ENCODE peak calls at places on chromosomes 4 and X, in nine cellular contexts. One of them, this sample, is unnamed.

GRCh38 chr4:117893207-117893606 is 141.1 kb upstream of the NDST3 start:
- DNase-seq in GM23248: no peak
- DNase-seq in mesothelial cell of epicardium: no peak
- DNase-seq in fibroblast of mammary gland: no peak
- DNase-seq in KBM-7: no peak
- DNase-seq in adipocyte: no peak
- DNase-seq in sciatic nerve: no peak
- DNase-seq in activated CD4-positive, alpha-beta memory T cell treated with anti-CD3 and anti-CD28 coated beads, Interleukin-2, amount 10 ng/mL, durations not matched to agents 7 days and 5 days: no peak
- DNase-seq in stimulated activated CD4-positive, alpha-beta T cell treated with anti-CD3 and anti-CD28 coated beads, Interleukin-2, amount 100 ng/mL, for 24 hours: no peak
- DNase-seq in this sample: no peak

GRCh38 chr4:10123227-10124101 is 6.9 kb upstream of the WDR1 start:
- DNase-seq in GM23248: no peak
- DNase-seq in mesothelial cell of epicardium: no peak
- DNase-seq in fibroblast of mammary gland: peak
- DNase-seq in KBM-7: peak
- DNase-seq in adipocyte: peak
- DNase-seq in sciatic nerve: no peak
- DNase-seq in activated CD4-positive, alpha-beta memory T cell treated with anti-CD3 and anti-CD28 coated beads, Interleukin-2, amount 10 ng/mL, durations not matched to agents 7 days and 5 days: no peak
- DNase-seq in stimulated activated CD4-positive, alpha-beta T cell treated with anti-CD3 and anti-CD28 coated beads, Interleukin-2, amount 100 ng/mL, for 24 hours: no peak
- DNase-seq in this sample: no peak

GRCh38 chrX:368811-369562 is 17.7 kb downstream of the PPP2R3B start:
- DNase-seq in GM23248: peak
- DNase-seq in mesothelial cell of epicardium: no peak
- DNase-seq in fibroblast of mammary gland: peak
- DNase-seq in KBM-7: no peak
- DNase-seq in adipocyte: peak
- DNase-seq in sciatic nerve: no peak
- DNase-seq in activated CD4-positive, alpha-beta memory T cell treated with anti-CD3 and anti-CD28 coated beads, Interleukin-2, amount 10 ng/mL, durations not matched to agents 7 days and 5 days: no peak
- DNase-seq in stimulated activated CD4-positive, alpha-beta T cell treated with anti-CD3 and anti-CD28 coated beads, Interleukin-2, amount 100 ng/mL, for 24 hours: no peak
- DNase-seq in this sample: no peak

GRCh38 chrX:74178536-74178935 is 125.4 kb upstream of the ZCCHC13 start:
- DNase-seq in GM23248: no peak
- DNase-seq in mesothelial cell of epicardium: no peak
- DNase-seq in fibroblast of mammary gland: no peak
- DNase-seq in KBM-7: no peak
- DNase-seq in adipocyte: no peak
- DNase-seq in sciatic nerve: no peak
- DNase-seq in activated CD4-positive, alpha-beta memory T cell treated with anti-CD3 and anti-CD28 coated beads, Interleukin-2, amount 10 ng/mL, durations not matched to agents 7 days and 5 days: no peak
- DNase-seq in stimulated activated CD4-positive, alpha-beta T cell treated with anti-CD3 and anti-CD28 coated beads, Interleukin-2, amount 100 ng/mL, for 24 hours: no peak
- DNase-seq in this sample: no peak

GRCh38 chr4:1023895-1024740 is 12.7 kb downstream of the FGFRL1 start:
- DNase-seq in GM23248: no peak
- DNase-seq in mesothelial cell of epicardium: no peak
- DNase-seq in fibroblast of mammary gland: no peak
- DNase-seq in KBM-7: no peak
- DNase-seq in adipocyte: no peak
- DNase-seq in sciatic nerve: no peak
- DNase-seq in activated CD4-positive, alpha-beta memory T cell treated with anti-CD3 and anti-CD28 coated beads, Interleukin-2, amount 10 ng/mL, durations not matched to agents 7 days and 5 days: no peak
- DNase-seq in stimulated activated CD4-positive, alpha-beta T cell treated with anti-CD3 and anti-CD28 coated beads, Interleukin-2, amount 100 ng/mL, for 24 hours: no peak
- DNase-seq in this sample: no peak

GRCh38 chrX:150464001-150464400 is 100.9 kb downstream of the MAMLD1 start:
- DNase-seq in GM23248: no peak
- DNase-seq in mesothelial cell of epicardium: no peak
- DNase-seq in fibroblast of mammary gland: no peak
- DNase-seq in KBM-7: no peak
- DNase-seq in adipocyte: no peak
- DNase-seq in sciatic nerve: no peak
- DNase-seq in activated CD4-positive, alpha-beta memory T cell treated with anti-CD3 and anti-CD28 coated beads, Interleukin-2, amount 10 ng/mL, durations not matched to agents 7 days and 5 days: no peak
- DNase-seq in stimulated activated CD4-positive, alpha-beta T cell treated with anti-CD3 and anti-CD28 coated beads, Interleukin-2, amount 100 ng/mL, for 24 hours: no peak
- DNase-seq in this sample: no peak

GRCh38 chr4:575281-576141 is 584 bp downstream of the TMEM271 start:
- DNase-seq in GM23248: peak
- DNase-seq in mesothelial cell of epicardium: peak
- DNase-seq in fibroblast of mammary gland: peak
- DNase-seq in KBM-7: peak
- DNase-seq in adipocyte: peak
- DNase-seq in sciatic nerve: no peak
- DNase-seq in activated CD4-positive, alpha-beta memory T cell treated with anti-CD3 and anti-CD28 coated beads, Interleukin-2, amount 10 ng/mL, durations not matched to agents 7 days and 5 days: no peak
- DNase-seq in stimulated activated CD4-positive, alpha-beta T cell treated with anti-CD3 and anti-CD28 coated beads, Interleukin-2, amount 100 ng/mL, for 24 hours: no peak
- DNase-seq in this sample: no peak

GRCh38 chrX:137749282-137749681 is 183.4 kb downstream of the ZIC3 start:
- DNase-seq in GM23248: no peak
- DNase-seq in mesothelial cell of epicardium: no peak
- DNase-seq in fibroblast of mammary gland: no peak
- DNase-seq in KBM-7: peak
- DNase-seq in adipocyte: no peak
- DNase-seq in sciatic nerve: no peak
- DNase-seq in activated CD4-positive, alpha-beta memory T cell treated with anti-CD3 and anti-CD28 coated beads, Interleukin-2, amount 10 ng/mL, durations not matched to agents 7 days and 5 days: no peak
- DNase-seq in stimulated activated CD4-positive, alpha-beta T cell treated with anti-CD3 and anti-CD28 coated beads, Interleukin-2, amount 100 ng/mL, for 24 hours: no peak
- DNase-seq in this sample: no peak

GRCh38 chr4:108080752-108081151 is 88.0 kb downstream of the LEF1 start:
- DNase-seq in GM23248: no peak
- DNase-seq in mesothelial cell of epicardium: no peak
- DNase-seq in fibroblast of mammary gland: no peak
- DNase-seq in KBM-7: no peak
- DNase-seq in adipocyte: no peak
- DNase-seq in sciatic nerve: no peak
- DNase-seq in activated CD4-positive, alpha-beta memory T cell treated with anti-CD3 and anti-CD28 coated beads, Interleukin-2, amount 10 ng/mL, durations not matched to agents 7 days and 5 days: peak
- DNase-seq in stimulated activated CD4-positive, alpha-beta T cell treated with anti-CD3 and anti-CD28 coated beads, Interleukin-2, amount 100 ng/mL, for 24 hours: peak
- DNase-seq in this sample: no peak

GRCh38 chr4:76990288-76991080 is 40.9 kb downstream of the SEPTIN11 start:
- DNase-seq in GM23248: peak
- DNase-seq in mesothelial cell of epicardium: no peak
- DNase-seq in fibroblast of mammary gland: peak
- DNase-seq in KBM-7: no peak
- DNase-seq in adipocyte: peak
- DNase-seq in sciatic nerve: no peak
- DNase-seq in activated CD4-positive, alpha-beta memory T cell treated with anti-CD3 and anti-CD28 coated beads, Interleukin-2, amount 10 ng/mL, durations not matched to agents 7 days and 5 days: no peak
- DNase-seq in stimulated activated CD4-positive, alpha-beta T cell treated with anti-CD3 and anti-CD28 coated beads, Interleukin-2, amount 100 ng/mL, for 24 hours: no peak
- DNase-seq in this sample: no peak

GRCh38 chr4:69591374-69591773 is 48.1 kb downstream of the UGT2A2 start:
- DNase-seq in GM23248: no peak
- DNase-seq in mesothelial cell of epicardium: no peak
- DNase-seq in fibroblast of mammary gland: no peak
- DNase-seq in KBM-7: no peak
- DNase-seq in adipocyte: no peak
- DNase-seq in sciatic nerve: no peak
- DNase-seq in activated CD4-positive, alpha-beta memory T cell treated with anti-CD3 and anti-CD28 coated beads, Interleukin-2, amount 10 ng/mL, durations not matched to agents 7 days and 5 days: no peak
- DNase-seq in stimulated activated CD4-positive, alpha-beta T cell treated with anti-CD3 and anti-CD28 coated beads, Interleukin-2, amount 100 ng/mL, for 24 hours: no peak
- DNase-seq in this sample: no peak

GRCh38 chrX:36583674-36584073 is 424.5 kb upstream of the FAM47C start:
- DNase-seq in GM23248: no peak
- DNase-seq in mesothelial cell of epicardium: no peak
- DNase-seq in fibroblast of mammary gland: no peak
- DNase-seq in KBM-7: no peak
- DNase-seq in adipocyte: no peak
- DNase-seq in sciatic nerve: no peak
- DNase-seq in activated CD4-positive, alpha-beta memory T cell treated with anti-CD3 and anti-CD28 coated beads, Interleukin-2, amount 10 ng/mL, durations not matched to agents 7 days and 5 days: no peak
- DNase-seq in stimulated activated CD4-positive, alpha-beta T cell treated with anti-CD3 and anti-CD28 coated beads, Interleukin-2, amount 100 ng/mL, for 24 hours: no peak
- DNase-seq in this sample: no peak

GRCh38 chr4:120963449-120963848 is 40.9 kb upstream of the PRDM5 start:
- DNase-seq in GM23248: no peak
- DNase-seq in mesothelial cell of epicardium: no peak
- DNase-seq in fibroblast of mammary gland: no peak
- DNase-seq in KBM-7: no peak
- DNase-seq in adipocyte: peak
- DNase-seq in sciatic nerve: no peak
- DNase-seq in activated CD4-positive, alpha-beta memory T cell treated with anti-CD3 and anti-CD28 coated beads, Interleukin-2, amount 10 ng/mL, durations not matched to agents 7 days and 5 days: no peak
- DNase-seq in stimulated activated CD4-positive, alpha-beta T cell treated with anti-CD3 and anti-CD28 coated beads, Interleukin-2, amount 100 ng/mL, for 24 hours: no peak
- DNase-seq in this sample: no peak

GRCh38 chrX:2610246-2611170 is 80.6 kb upstream of the CD99 start:
- DNase-seq in GM23248: peak
- DNase-seq in mesothelial cell of epicardium: no peak
- DNase-seq in fibroblast of mammary gland: no peak
- DNase-seq in KBM-7: peak
- DNase-seq in adipocyte: peak
- DNase-seq in sciatic nerve: no peak
- DNase-seq in activated CD4-positive, alpha-beta memory T cell treated with anti-CD3 and anti-CD28 coated beads, Interleukin-2, amount 10 ng/mL, durations not matched to agents 7 days and 5 days: no peak
- DNase-seq in stimulated activated CD4-positive, alpha-beta T cell treated with anti-CD3 and anti-CD28 coated beads, Interleukin-2, amount 100 ng/mL, for 24 hours: no peak
- DNase-seq in this sample: no peak

GRCh38 chr4:36392049-36392448 is 110.6 kb downstream of the DTHD1 start:
- DNase-seq in GM23248: no peak
- DNase-seq in mesothelial cell of epicardium: no peak
- DNase-seq in fibroblast of mammary gland: peak
- DNase-seq in KBM-7: no peak
- DNase-seq in adipocyte: no peak
- DNase-seq in sciatic nerve: no peak
- DNase-seq in activated CD4-positive, alpha-beta memory T cell treated with anti-CD3 and anti-CD28 coated beads, Interleukin-2, amount 10 ng/mL, durations not matched to agents 7 days and 5 days: no peak
- DNase-seq in stimulated activated CD4-positive, alpha-beta T cell treated with anti-CD3 and anti-CD28 coated beads, Interleukin-2, amount 100 ng/mL, for 24 hours: no peak
- DNase-seq in this sample: no peak

GRCh38 chr4:176360446-176360845 is 40.7 kb downstream of the SPCS3 start:
- DNase-seq in GM23248: peak
- DNase-seq in mesothelial cell of epicardium: no peak
- DNase-seq in fibroblast of mammary gland: peak
- DNase-seq in KBM-7: no peak
- DNase-seq in adipocyte: peak
- DNase-seq in sciatic nerve: no peak
- DNase-seq in activated CD4-positive, alpha-beta memory T cell treated with anti-CD3 and anti-CD28 coated beads, Interleukin-2, amount 10 ng/mL, durations not matched to agents 7 days and 5 days: no peak
- DNase-seq in stimulated activated CD4-positive, alpha-beta T cell treated with anti-CD3 and anti-CD28 coated beads, Interleukin-2, amount 100 ng/mL, for 24 hours: no peak
- DNase-seq in this sample: no peak

GRCh38 chrX:17164936-17165335 is 210.1 kb upstream of the NHS start:
- DNase-seq in GM23248: no peak
- DNase-seq in mesothelial cell of epicardium: no peak
- DNase-seq in fibroblast of mammary gland: peak
- DNase-seq in KBM-7: no peak
- DNase-seq in adipocyte: no peak
- DNase-seq in sciatic nerve: no peak
- DNase-seq in activated CD4-positive, alpha-beta memory T cell treated with anti-CD3 and anti-CD28 coated beads, Interleukin-2, amount 10 ng/mL, durations not matched to agents 7 days and 5 days: no peak
- DNase-seq in stimulated activated CD4-positive, alpha-beta T cell treated with anti-CD3 and anti-CD28 coated beads, Interleukin-2, amount 100 ng/mL, for 24 hours: no peak
- DNase-seq in this sample: no peak

GRCh38 chr4:19038231-19038630 is 1016.7 kb upstream of the LCORL start:
- DNase-seq in GM23248: no peak
- DNase-seq in mesothelial cell of epicardium: no peak
- DNase-seq in fibroblast of mammary gland: no peak
- DNase-seq in KBM-7: no peak
- DNase-seq in adipocyte: no peak
- DNase-seq in sciatic nerve: no peak
- DNase-seq in activated CD4-positive, alpha-beta memory T cell treated with anti-CD3 and anti-CD28 coated beads, Interleukin-2, amount 10 ng/mL, durations not matched to agents 7 days and 5 days: no peak
- DNase-seq in stimulated activated CD4-positive, alpha-beta T cell treated with anti-CD3 and anti-CD28 coated beads, Interleukin-2, amount 100 ng/mL, for 24 hours: no peak
- DNase-seq in this sample: no peak

GRCh38 chr4:81351653-81352455 is 119.9 kb downstream of the RASGEF1B start:
- DNase-seq in GM23248: peak
- DNase-seq in mesothelial cell of epicardium: peak
- DNase-seq in fibroblast of mammary gland: peak
- DNase-seq in KBM-7: peak
- DNase-seq in adipocyte: peak
- DNase-seq in sciatic nerve: peak
- DNase-seq in activated CD4-positive, alpha-beta memory T cell treated with anti-CD3 and anti-CD28 coated beads, Interleukin-2, amount 10 ng/mL, durations not matched to agents 7 days and 5 days: peak
- DNase-seq in stimulated activated CD4-positive, alpha-beta T cell treated with anti-CD3 and anti-CD28 coated beads, Interleukin-2, amount 100 ng/mL, for 24 hours: peak
- DNase-seq in this sample: no peak

GRCh38 chrX:139831689-139832456 is 101.0 kb downstream of the ATP11C start:
- DNase-seq in GM23248: peak
- DNase-seq in mesothelial cell of epicardium: no peak
- DNase-seq in fibroblast of mammary gland: peak
- DNase-seq in KBM-7: peak
- DNase-seq in adipocyte: peak
- DNase-seq in sciatic nerve: no peak
- DNase-seq in activated CD4-positive, alpha-beta memory T cell treated with anti-CD3 and anti-CD28 coated beads, Interleukin-2, amount 10 ng/mL, durations not matched to agents 7 days and 5 days: no peak
- DNase-seq in stimulated activated CD4-positive, alpha-beta T cell treated with anti-CD3 and anti-CD28 coated beads, Interleukin-2, amount 100 ng/mL, for 24 hours: no peak
- DNase-seq in this sample: no peak

GRCh38 chr4:55745014-55745413 is 74.6 kb upstream of the EXOC1L start:
- DNase-seq in GM23248: no peak
- DNase-seq in mesothelial cell of epicardium: no peak
- DNase-seq in fibroblast of mammary gland: no peak
- DNase-seq in KBM-7: no peak
- DNase-seq in adipocyte: no peak
- DNase-seq in sciatic nerve: no peak
- DNase-seq in activated CD4-positive, alpha-beta memory T cell treated with anti-CD3 and anti-CD28 coated beads, Interleukin-2, amount 10 ng/mL, durations not matched to agents 7 days and 5 days: no peak
- DNase-seq in stimulated activated CD4-positive, alpha-beta T cell treated with anti-CD3 and anti-CD28 coated beads, Interleukin-2, amount 100 ng/mL, for 24 hours: no peak
- DNase-seq in this sample: no peak

GRCh38 chrX:21528076-21528475 is 130.1 kb downstream of the KLHL34 start:
- DNase-seq in GM23248: peak
- DNase-seq in mesothelial cell of epicardium: no peak
- DNase-seq in fibroblast of mammary gland: peak
- DNase-seq in KBM-7: no peak
- DNase-seq in adipocyte: no peak
- DNase-seq in sciatic nerve: no peak
- DNase-seq in activated CD4-positive, alpha-beta memory T cell treated with anti-CD3 and anti-CD28 coated beads, Interleukin-2, amount 10 ng/mL, durations not matched to agents 7 days and 5 days: no peak
- DNase-seq in stimulated activated CD4-positive, alpha-beta T cell treated with anti-CD3 and anti-CD28 coated beads, Interleukin-2, amount 100 ng/mL, for 24 hours: no peak
- DNase-seq in this sample: no peak

GRCh38 chr4:165079476-165079875 is 25.8 kb downstream of the TRIM75 start:
- DNase-seq in GM23248: no peak
- DNase-seq in mesothelial cell of epicardium: no peak
- DNase-seq in fibroblast of mammary gland: peak
- DNase-seq in KBM-7: peak
- DNase-seq in adipocyte: no peak
- DNase-seq in sciatic nerve: no peak
- DNase-seq in activated CD4-positive, alpha-beta memory T cell treated with anti-CD3 and anti-CD28 coated beads, Interleukin-2, amount 10 ng/mL, durations not matched to agents 7 days and 5 days: no peak
- DNase-seq in stimulated activated CD4-positive, alpha-beta T cell treated with anti-CD3 and anti-CD28 coated beads, Interleukin-2, amount 100 ng/mL, for 24 hours: no peak
- DNase-seq in this sample: no peak

GRCh38 chr4:112526061-112526460 is 10.1 kb upstream of the NEUROG2 start:
- DNase-seq in GM23248: peak
- DNase-seq in mesothelial cell of epicardium: no peak
- DNase-seq in fibroblast of mammary gland: no peak
- DNase-seq in KBM-7: no peak
- DNase-seq in adipocyte: no peak
- DNase-seq in sciatic nerve: no peak
- DNase-seq in activated CD4-positive, alpha-beta memory T cell treated with anti-CD3 and anti-CD28 coated beads, Interleukin-2, amount 10 ng/mL, durations not matched to agents 7 days and 5 days: no peak
- DNase-seq in stimulated activated CD4-positive, alpha-beta T cell treated with anti-CD3 and anti-CD28 coated beads, Interleukin-2, amount 100 ng/mL, for 24 hours: no peak
- DNase-seq in this sample: no peak

GRCh38 chr4:1170156-1170804 is 2.1 kb downstream of the SPON2 start:
- DNase-seq in GM23248: no peak
- DNase-seq in mesothelial cell of epicardium: no peak
- DNase-seq in fibroblast of mammary gland: no peak
- DNase-seq in KBM-7: no peak
- DNase-seq in adipocyte: no peak
- DNase-seq in sciatic nerve: no peak
- DNase-seq in activated CD4-positive, alpha-beta memory T cell treated with anti-CD3 and anti-CD28 coated beads, Interleukin-2, amount 10 ng/mL, durations not matched to agents 7 days and 5 days: no peak
- DNase-seq in stimulated activated CD4-positive, alpha-beta T cell treated with anti-CD3 and anti-CD28 coated beads, Interleukin-2, amount 100 ng/mL, for 24 hours: no peak
- DNase-seq in this sample: no peak

GRCh38 chrX:94813541-94813940 is 1139.5 kb downstream of the FAM133A start:
- DNase-seq in GM23248: no peak
- DNase-seq in mesothelial cell of epicardium: no peak
- DNase-seq in fibroblast of mammary gland: no peak
- DNase-seq in KBM-7: no peak
- DNase-seq in adipocyte: no peak
- DNase-seq in sciatic nerve: no peak
- DNase-seq in activated CD4-positive, alpha-beta memory T cell treated with anti-CD3 and anti-CD28 coated beads, Interleukin-2, amount 10 ng/mL, durations not matched to agents 7 days and 5 days: no peak
- DNase-seq in stimulated activated CD4-positive, alpha-beta T cell treated with anti-CD3 and anti-CD28 coated beads, Interleukin-2, amount 100 ng/mL, for 24 hours: no peak
- DNase-seq in this sample: no peak

GRCh38 chr4:4480685-4481393 is 61.0 kb downstream of the STX18 start:
- DNase-seq in GM23248: peak
- DNase-seq in mesothelial cell of epicardium: no peak
- DNase-seq in fibroblast of mammary gland: peak
- DNase-seq in KBM-7: no peak
- DNase-seq in adipocyte: peak
- DNase-seq in sciatic nerve: no peak
- DNase-seq in activated CD4-positive, alpha-beta memory T cell treated with anti-CD3 and anti-CD28 coated beads, Interleukin-2, amount 10 ng/mL, durations not matched to agents 7 days and 5 days: no peak
- DNase-seq in stimulated activated CD4-positive, alpha-beta T cell treated with anti-CD3 and anti-CD28 coated beads, Interleukin-2, amount 100 ng/mL, for 24 hours: no peak
- DNase-seq in this sample: no peak

GRCh38 chr4:134024251-134024650 is 177.3 kb downstream of the PABPC4L start:
- DNase-seq in GM23248: peak
- DNase-seq in mesothelial cell of epicardium: no peak
- DNase-seq in fibroblast of mammary gland: peak
- DNase-seq in KBM-7: peak
- DNase-seq in adipocyte: peak
- DNase-seq in sciatic nerve: no peak
- DNase-seq in activated CD4-positive, alpha-beta memory T cell treated with anti-CD3 and anti-CD28 coated beads, Interleukin-2, amount 10 ng/mL, durations not matched to agents 7 days and 5 days: no peak
- DNase-seq in stimulated activated CD4-positive, alpha-beta T cell treated with anti-CD3 and anti-CD28 coated beads, Interleukin-2, amount 100 ng/mL, for 24 hours: no peak
- DNase-seq in this sample: no peak

GRCh38 chr4:27019766-27020165 is 159.1 kb downstream of the STIM2 start:
- DNase-seq in GM23248: no peak
- DNase-seq in mesothelial cell of epicardium: no peak
- DNase-seq in fibroblast of mammary gland: no peak
- DNase-seq in KBM-7: no peak
- DNase-seq in adipocyte: no peak
- DNase-seq in sciatic nerve: no peak
- DNase-seq in activated CD4-positive, alpha-beta memory T cell treated with anti-CD3 and anti-CD28 coated beads, Interleukin-2, amount 10 ng/mL, durations not matched to agents 7 days and 5 days: no peak
- DNase-seq in stimulated activated CD4-positive, alpha-beta T cell treated with anti-CD3 and anti-CD28 coated beads, Interleukin-2, amount 100 ng/mL, for 24 hours: no peak
- DNase-seq in this sample: no peak

GRCh38 chrX:154084449-154085300 is 12.8 kb downstream of the MECP2 start:
- DNase-seq in GM23248: no peak
- DNase-seq in mesothelial cell of epicardium: no peak
- DNase-seq in fibroblast of mammary gland: no peak
- DNase-seq in KBM-7: no peak
- DNase-seq in adipocyte: no peak
- DNase-seq in sciatic nerve: no peak
- DNase-seq in activated CD4-positive, alpha-beta memory T cell treated with anti-CD3 and anti-CD28 coated beads, Interleukin-2, amount 10 ng/mL, durations not matched to agents 7 days and 5 days: no peak
- DNase-seq in stimulated activated CD4-positive, alpha-beta T cell treated with anti-CD3 and anti-CD28 coated beads, Interleukin-2, amount 100 ng/mL, for 24 hours: no peak
- DNase-seq in this sample: no peak

GRCh38 chr4:24056258-24056657 is 166.4 kb upstream of the PPARGC1A start:
- DNase-seq in GM23248: no peak
- DNase-seq in mesothelial cell of epicardium: no peak
- DNase-seq in fibroblast of mammary gland: no peak
- DNase-seq in KBM-7: no peak
- DNase-seq in adipocyte: no peak
- DNase-seq in sciatic nerve: no peak
- DNase-seq in activated CD4-positive, alpha-beta memory T cell treated with anti-CD3 and anti-CD28 coated beads, Interleukin-2, amount 10 ng/mL, durations not matched to agents 7 days and 5 days: no peak
- DNase-seq in stimulated activated CD4-positive, alpha-beta T cell treated with anti-CD3 and anti-CD28 coated beads, Interleukin-2, amount 100 ng/mL, for 24 hours: no peak
- DNase-seq in this sample: no peak